ENCODE peak calls at places on chromosome 2, in ten cellular contexts. D, W, B, H, T, I, K, N, R and E are unnamed samples.

GRCh38 chr2:222919841-222920609 is 59.2 kb downstream of the ACSL3 start:
- DNase-seq in D (no peak), W (no peak), B (no peak), H (peak), T (no peak), I (no peak), K (peak), N (no peak), R (peak), E (no peak)

GRCh38 chr2:215425021-215425782 is 10.7 kb downstream of the FN1 start:
- DNase-seq in D (no peak), W (no peak), B (no peak), H (no peak), T (no peak), I (no peak), K (no peak), N (no peak), R (no peak), E (no peak)

GRCh38 chr2:189700681-189701080 is 26.2 kb downstream of the ANKAR start:
- DNase-seq in D (no peak), W (no peak), B (no peak), H (no peak), T (no peak), I (no peak), K (no peak), N (no peak), R (no peak), E (no peak)

GRCh38 chr2:117342415-117342814 is 472.1 kb upstream of the DDX18 start:
- DNase-seq in D (no peak), W (no peak), B (no peak), H (no peak), T (no peak), I (no peak), K (no peak), N (no peak), R (no peak), E (no peak)

GRCh38 chr2:165582409-165582808 is 112.9 kb downstream of the CSRNP3 start:
- DNase-seq in D (no peak), W (no peak), B (no peak), H (no peak), T (no peak), I (no peak), K (no peak), N (no peak), R (no peak), E (no peak)

GRCh38 chr2:238518127-238518827 is 91.5 kb downstream of the ASB1 start:
- DNase-seq in D (no peak), W (no peak), B (no peak), H (peak), T (no peak), I (no peak), K (peak), N (no peak), R (peak), E (no peak)

GRCh38 chr2:7513834-7514233 is 596.6 kb downstream of the RNF144A start:
- DNase-seq in D (no peak), W (no peak), B (no peak), H (no peak), T (no peak), I (no peak), K (no peak), N (no peak), R (no peak), E (no peak)

GRCh38 chr2:24342110-24342910 is 18.0 kb downstream of the ITSN2 start:
- DNase-seq in D (no peak), W (no peak), B (no peak), H (peak), T (no peak), I (no peak), K (no peak), N (no peak), R (no peak), E (no peak)

GRCh38 chr2:96636772-96637171 is 1.3 kb downstream of the KANSL3 start:
- DNase-seq in D (no peak), W (no peak), B (peak), H (no peak), T (no peak), I (no peak), K (no peak), N (peak), R (no peak), E (no peak)

GRCh38 chr2:165952600-165953210 is 871 bp downstream of the TTC21B start:
- DNase-seq in D (no peak), W (no peak), B (no peak), H (peak), T (no peak), I (peak), K (peak), N (no peak), R (no peak), E (no peak)

GRCh38 chr2:173355866-173356508 is 1.3 kb downstream of the CDCA7 start:
- DNase-seq in D (no peak), W (no peak), B (peak), H (no peak), T (no peak), I (no peak), K (peak), N (no peak), R (no peak), E (no peak)

GRCh38 chr2:149161481-149162225 is 123.2 kb downstream of the LYPD6B start:
- DNase-seq in D (no peak), W (no peak), B (no peak), H (peak), T (no peak), I (peak), K (no peak), N (no peak), R (no peak), E (no peak)

GRCh38 chr2:20438334-20439192 is 8.3 kb upstream of the RHOB start:
- DNase-seq in D (peak), W (no peak), B (peak), H (peak), T (no peak), I (peak), K (peak), N (no peak), R (no peak), E (no peak)

GRCh38 chr2:103788875-103789715 is 1027.3 kb downstream of the TMEM182 start:
- DNase-seq in D (no peak), W (peak), B (no peak), H (peak), T (no peak), I (no peak), K (no peak), N (peak), R (no peak), E (no peak)

GRCh38 chr2:12416600-12416999 is 300.1 kb upstream of the TRIB2 start:
- DNase-seq in D (no peak), W (no peak), B (peak), H (peak), T (peak), I (peak), K (peak), N (peak), R (peak), E (no peak)

GRCh38 chr2:120767486-120768005 is 31.9 kb downstream of the GLI2 start:
- DNase-seq in D (no peak), W (peak), B (no peak), H (no peak), T (no peak), I (no peak), K (no peak), N (no peak), R (no peak), E (no peak)